ENCODE peak calls at places on chromosomes 11 and 22, in ten cellular contexts. U is Right ventricle myocardium superior; D is C1 segment of cervical spinal cord; C is CD8-positive, alpha-beta T cell; I is T-cell; S is activated naive CD4-positive, alpha-beta T cell treated with anti-CD3 and anti-CD28 coated beads, Interleukin-2, amount 50 U/mL, for 16 hours; X is activated T-helper 9 cell treated with anti-CD3 and anti-CD28 coated beads, Interleukin-2, amount 50 U/mL, for 16 hours; Y is activated CD4-positive, alpha-beta T cell treated with anti-CD3 and anti-CD28 coated beads, Interleukin-2, amount 10 ng/mL, durations not matched to agents 7 days and 5 days; F is endothelial cell; G is sciatic nerve. A is an unnamed sample.
A peak's percentile ranks its signal among the peaks of the same experiment; 100 is the strongest.

GRCh38 chr22:50700387-50701075 is 27.9 kb downstream of the SHANK3 start:
- DNase-seq in U (peak; percentile 35), D (no peak), C (no peak), I (no peak), S (peak; percentile 6), X (no peak), Y (no peak), F (no peak), G (peak; percentile 52), A (no peak)

GRCh38 chr11:68406318-68407313 is 53.9 kb upstream of the PPP6R3 start:
- DNase-seq in U (no peak), D (no peak), C (no peak), I (no peak), S (no peak), X (no peak), Y (no peak), F (no peak), G (no peak), A (no peak)

GRCh38 chr11:120125509-120125908 is 12.4 kb downstream of the TRIM29 start:
- DNase-seq in U (no peak), D (no peak), C (no peak), I (no peak), S (no peak), X (no peak), Y (no peak), F (no peak), G (no peak), A (no peak)

GRCh38 chr11:30143098-30143705 is 87.6 kb upstream of the FSHB start:
- DNase-seq in U (no peak), D (no peak), C (no peak), I (no peak), S (no peak), X (no peak), Y (no peak), F (peak; percentile 38), G (no peak), A (peak; percentile 6)

GRCh38 chr22:22893891-22894739 is 6.5 kb downstream of the IGLL5 start:
- DNase-seq in U (no peak), D (no peak), C (no peak), I (no peak), S (no peak), X (no peak), Y (no peak), F (no peak), G (peak; percentile 28), A (no peak)

GRCh38 chr11:12376259-12376971 is 956 bp upstream of the PARVA start:
- DNase-seq in U (peak; percentile 64), D (no peak), C (no peak), I (no peak), S (no peak), X (no peak), Y (no peak), F (no peak), G (no peak), A (no peak)

GRCh38 chr22:30864441-30865420 is 103.8 kb downstream of the MORC2 start:
- DNase-seq in U (no peak), D (no peak), C (no peak), I (no peak), S (no peak), X (no peak), Y (no peak), F (no peak), G (peak; percentile 37), A (no peak)

GRCh38 chr11:45961841-45962240 is 39.4 kb downstream of the LARGE2 start:
- DNase-seq in U (no peak), D (no peak), C (no peak), I (no peak), S (no peak), X (no peak), Y (no peak), F (no peak), G (no peak), A (no peak)

GRCh38 chr22:47129902-47130301 is 367.5 kb downstream of the TBC1D22A start:
- DNase-seq in U (peak; percentile 5), D (no peak), C (no peak), I (no peak), S (peak; percentile 8), X (no peak), Y (no peak), F (no peak), G (no peak), A (no peak)

GRCh38 chr11:132994038-132994502 is 538.2 kb downstream of the OPCML start:
- DNase-seq in U (no peak), D (no peak), C (no peak), I (no peak), S (no peak), X (no peak), Y (no peak), F (no peak), G (no peak), A (no peak)

GRCh38 chr22:27627444-27627833 is 174.1 kb downstream of the MN1 start:
- DNase-seq in U (no peak), D (no peak), C (no peak), I (no peak), S (no peak), X (no peak), Y (no peak), F (no peak), G (no peak), A (no peak)

GRCh38 chr11:15912291-15912690 is 444.1 kb downstream of the SOX6 start:
- DNase-seq in U (no peak), D (no peak), C (no peak), I (no peak), S (no peak), X (no peak), Y (no peak), F (no peak), G (peak; percentile 21), A (no peak)

GRCh38 chr11:62048101-62048500 is 75.7 kb upstream of the INCENP start:
- DNase-seq in U (no peak), D (no peak), C (no peak), I (no peak), S (no peak), X (no peak), Y (no peak), F (no peak), G (no peak), A (no peak)

GRCh38 chr11:61632096-61632495 is 48.1 kb upstream of the DAGLA start:
- DNase-seq in U (no peak), D (no peak), C (no peak), I (no peak), S (no peak), X (no peak), Y (no peak), F (no peak), G (no peak), A (no peak)

GRCh38 chr11:43853766-43854165 is 26.9 kb upstream of the ALKBH3 start:
- DNase-seq in U (no peak), D (no peak), C (no peak), I (no peak), S (no peak), X (no peak), Y (no peak), F (no peak), G (no peak), A (no peak)

GRCh38 chr11:2099523-2100316 is 39.5 kb downstream of the IGF2 start:
- DNase-seq in U (peak; percentile 46), D (no peak), C (no peak), I (no peak), S (peak; percentile 6), X (no peak), Y (no peak), F (no peak), G (peak; percentile 60), A (no peak)

GRCh38 chr11:131760191-131760951 is 390.0 kb downstream of the NTM start:
- DNase-seq in U (no peak), D (no peak), C (no peak), I (no peak), S (no peak), X (no peak), Y (no peak), F (peak; percentile 38), G (peak; percentile 66), A (peak; percentile 39)

GRCh38 chr22:41597635-41597953 is 8.0 kb upstream of the PMM1 start:
- DNase-seq in U (no peak), D (no peak), C (no peak), I (no peak), S (no peak), X (no peak), Y (no peak), F (no peak), G (no peak), A (no peak)

GRCh38 chr22:44344407-44344806 is 31.7 kb upstream of the SHISAL1 start:
- DNase-seq in U (no peak), D (no peak), C (no peak), I (no peak), S (no peak), X (no peak), Y (no peak), F (no peak), G (no peak), A (no peak)

GRCh38 chr22:35910013-35910860 is 118.4 kb downstream of the RBFOX2 start:
- DNase-seq in U (no peak), D (no peak), C (no peak), I (no peak), S (no peak), X (no peak), Y (no peak), F (no peak), G (no peak), A (no peak)

GRCh38 chr22:36292823-36293530 is 40.0 kb downstream of the APOL1 start:
- DNase-seq in U (peak; percentile 27), D (no peak), C (no peak), I (no peak), S (no peak), X (no peak), Y (no peak), F (no peak), G (no peak), A (no peak)

A was measured in Ammon's horn.